ENCODE peak calls at places on chromosomes 11 and 22, in eight cellular contexts. W is lower leg skin, K is body of pancreas, U is IMR-90, E is kidney, C is BJ, I is neural crest cell, H is pancreas. Q is an unnamed sample.

GRCh38 chr11:67287355-67288197 is 1.5 kb upstream of the ANKRD13D start:
- DNase-seq in W (no peak), K (no peak), U (no peak), E (peak), C (no peak), I (no peak), H (peak), Q (no peak)

GRCh38 chr11:28738549-28738948 is 630.4 kb downstream of the METTL15 start:
- DNase-seq in W (no peak), K (no peak), U (peak), E (no peak), C (no peak), I (no peak), H (no peak), Q (no peak)

GRCh38 chr22:24459911-24460310 is 32.5 kb downstream of the ADORA2A start:
- DNase-seq in W (no peak), K (no peak), U (no peak), E (no peak), C (no peak), I (no peak), H (no peak), Q (no peak)

GRCh38 chr11:8273281-8273680 is 9.6 kb upstream of the LMO1 start:
- DNase-seq in W (no peak), K (no peak), U (peak), E (no peak), C (no peak), I (no peak), H (no peak), Q (no peak)

GRCh38 chr22:19942886-19943664 is 1.5 kb upstream of the TXNRD2 start:
- DNase-seq in W (no peak), K (no peak), U (peak), E (peak), C (peak), I (no peak), H (peak), Q (no peak)

GRCh38 chr11:125072961-125073590 is 10.0 kb downstream of the SLC37A2 start:
- DNase-seq in W (no peak), K (no peak), U (no peak), E (no peak), C (no peak), I (no peak), H (peak), Q (no peak)

GRCh38 chr11:69099193-69099592 is 50.5 kb downstream of the TPCN2 start:
- DNase-seq in W (no peak), K (no peak), U (no peak), E (no peak), C (no peak), I (no peak), H (no peak), Q (no peak)

GRCh38 chr22:46501701-46502100 is 35.7 kb downstream of the CELSR1 start:
- DNase-seq in W (no peak), K (no peak), U (peak), E (no peak), C (peak), I (no peak), H (no peak), Q (no peak)

GRCh38 chr22:45124176-45124857 is 39.4 kb upstream of the NUP50 start:
- DNase-seq in W (no peak), K (no peak), U (peak), E (no peak), C (no peak), I (no peak), H (no peak), Q (no peak)

GRCh38 chr11:127493330-127493729 is 492.8 kb upstream of the KIRREL3 start:
- DNase-seq in W (no peak), K (no peak), U (peak), E (no peak), C (no peak), I (peak), H (no peak), Q (no peak)

GRCh38 chr11:68373810-68374501 is 61.6 kb downstream of the LRP5 start:
- DNase-seq in W (no peak), K (peak), U (peak), E (peak), C (no peak), I (peak), H (peak), Q (no peak)

GRCh38 chr11:57793711-57794110 is 32.1 kb downstream of the CTNND1 start:
- DNase-seq in W (no peak), K (no peak), U (no peak), E (no peak), C (no peak), I (no peak), H (no peak), Q (no peak)

GRCh38 chr22:20867179-20868099 is 8.6 kb downstream of the SNAP29 start:
- DNase-seq in W (peak), K (no peak), U (peak), E (peak), C (no peak), I (no peak), H (no peak), Q (peak)

GRCh38 chr22:50074056-50074455 is 11.2 kb downstream of the MLC1 start:
- DNase-seq in W (no peak), K (no peak), U (no peak), E (peak), C (no peak), I (no peak), H (peak), Q (no peak)

GRCh38 chr11:130209944-130210854 is 50.6 kb downstream of the ST14 start:
- DNase-seq in W (peak), K (peak), U (no peak), E (peak), C (no peak), I (no peak), H (no peak), Q (no peak)

GRCh38 chr11:93846411-93846810 is 4.0 kb downstream of the VSTM5 start:
- DNase-seq in W (no peak), K (no peak), U (peak), E (no peak), C (no peak), I (no peak), H (no peak), Q (no peak)

GRCh38 chr11:65208785-65209710 is 27.3 kb downstream of the CAPN1 start:
- DNase-seq in W (no peak), K (no peak), U (no peak), E (peak), C (no peak), I (no peak), H (no peak), Q (peak)

GRCh38 chr11:45213717-45214116 is 67.3 kb downstream of the PRDM11 start:
- DNase-seq in W (no peak), K (no peak), U (no peak), E (no peak), C (no peak), I (no peak), H (no peak), Q (no peak)

GRCh38 chr11:45211732-45212131 is 65.3 kb downstream of the PRDM11 start:
- DNase-seq in W (no peak), K (no peak), U (no peak), E (no peak), C (no peak), I (no peak), H (no peak), Q (no peak)

GRCh38 chr11:45210846-45211245 is 64.4 kb downstream of the PRDM11 start:
- DNase-seq in W (no peak), K (no peak), U (no peak), E (no peak), C (no peak), I (no peak), H (no peak), Q (no peak)

GRCh38 chr11:45213316-45213665 is 66.9 kb downstream of the PRDM11 start:
- DNase-seq in W (no peak), K (no peak), U (no peak), E (no peak), C (no peak), I (no peak), H (no peak), Q (no peak)

GRCh38 chr11:45212566-45213315 is 66.3 kb downstream of the PRDM11 start:
- DNase-seq in W (no peak), K (no peak), U (no peak), E (no peak), C (no peak), I (no peak), H (peak), Q (no peak)
- TF ChIP-seq CTCF in W (no peak), K (no peak), U (no peak), E (no peak), C (peak), I (no peak), H (no peak), Q (no peak)

GRCh38 chr11:60344146-60344545 is 17.1 kb downstream of the MS4A6E start:
- DNase-seq in W (no peak), K (no peak), U (no peak), E (no peak), C (no peak), I (no peak), H (no peak), Q (no peak)

GRCh38 chr11:60348116-60348515 is 21.1 kb downstream of the MS4A6E start:
- DNase-seq in W (no peak), K (no peak), U (no peak), E (no peak), C (no peak), I (no peak), H (no peak), Q (no peak)

GRCh38 chr11:60345489-60345888 is 18.4 kb downstream of the MS4A6E start:
- DNase-seq in W (no peak), K (peak), U (no peak), E (no peak), C (no peak), I (peak), H (no peak), Q (no peak)

GRCh38 chr11:60347084-60347797 is 20.2 kb downstream of the MS4A6E start:
- DNase-seq in W (no peak), K (no peak), U (no peak), E (no peak), C (no peak), I (no peak), H (no peak), Q (no peak)

GRCh38 chr11:60343094-60343704 is 16.1 kb downstream of the MS4A6E start:
- DNase-seq in W (no peak), K (no peak), U (no peak), E (no peak), C (no peak), I (no peak), H (no peak), Q (no peak)
- TF ChIP-seq CTCF in W (no peak), K (peak), U (peak), E (peak), C (peak), I (peak), H (peak), Q (peak)

GRCh38 chr11:70483077-70483861 is 84.9 kb downstream of the CTTN start:
- DNase-seq in W (no peak), K (no peak), U (peak), E (peak), C (no peak), I (no peak), H (no peak), Q (peak)
- TF ChIP-seq CTCF in W (no peak), K (no peak), U (peak), E (peak), C (peak), I (peak), H (no peak), Q (peak)

DNA sequence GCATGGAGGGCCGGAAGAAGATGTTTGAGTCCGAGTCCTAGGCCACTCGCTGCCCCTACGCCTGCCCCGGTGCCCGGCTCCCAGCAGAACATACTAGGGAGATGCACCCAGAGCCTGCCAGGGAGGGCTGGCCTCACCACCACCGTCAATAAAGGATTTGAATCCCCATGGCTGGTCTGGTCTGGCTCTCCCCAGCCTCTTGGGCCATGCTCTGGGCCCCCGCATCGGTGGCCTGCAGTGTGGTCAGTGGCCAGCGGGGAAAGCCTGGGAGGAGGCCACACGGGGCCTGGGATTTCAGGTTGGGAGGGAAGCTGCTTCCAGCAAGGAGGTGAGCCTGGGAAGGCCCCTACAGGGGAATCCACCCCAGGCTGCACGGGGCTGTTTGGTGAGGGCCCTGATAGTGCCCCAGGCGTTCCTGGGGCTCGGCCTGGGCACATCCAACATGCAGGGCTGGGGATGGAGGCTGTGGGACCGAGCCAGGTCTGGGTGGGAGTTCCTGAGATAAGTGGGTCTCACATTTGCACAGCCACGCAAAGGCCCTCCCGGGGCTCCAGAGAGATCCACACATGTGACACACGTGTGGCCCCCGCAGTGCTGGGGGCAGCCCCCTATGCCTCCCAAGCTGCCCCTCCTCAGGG is 2.8 kb downstream of the TNNI2 start:
- DNase-seq in W (no peak), K (no peak), U (no peak), E (peak), C (no peak), I (no peak), H (peak), Q (no peak)
- TF ChIP-seq CTCF in W (no peak), K (no peak), U (no peak), E (no peak), C (no peak), I (no peak), H (no peak), Q (no peak)

GRCh38 chr11:131511794-131512193 is 141.4 kb downstream of the NTM start:
- DNase-seq in W (no peak), K (peak), U (no peak), E (no peak), C (no peak), I (peak), H (no peak), Q (no peak)
- TF ChIP-seq CTCF in W (no peak), K (peak), U (peak), E (peak), C (peak), I (peak), H (peak), Q (peak)

GRCh38 chr11:86983071-86983488 is 27.9 kb upstream of the FZD4 start:
- DNase-seq in W (peak), K (no peak), U (no peak), E (no peak), C (no peak), I (no peak), H (no peak), Q (no peak)
- TF ChIP-seq CTCF in W (no peak), K (no peak), U (no peak), E (no peak), C (no peak), I (no peak), H (no peak), Q (no peak)

DNA sequence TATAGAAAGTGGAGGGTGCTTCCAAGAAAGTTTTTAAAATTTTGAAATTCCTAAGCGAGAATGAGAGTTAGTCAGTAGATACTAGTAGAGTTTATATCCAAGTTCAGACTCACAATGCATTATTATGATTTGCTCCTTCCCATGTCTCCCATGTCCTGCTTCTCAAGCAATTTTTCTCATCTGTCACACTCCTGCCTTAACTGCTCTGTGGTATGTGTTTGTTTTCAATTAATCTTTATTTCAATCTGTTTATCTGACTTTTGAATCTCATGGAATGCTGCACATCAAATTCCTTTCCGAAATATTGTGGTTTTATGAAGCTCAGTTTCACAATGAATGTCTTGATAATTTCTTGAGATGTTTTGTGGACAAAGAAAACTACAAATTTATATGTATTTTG is 18.1 kb downstream of the THY1 start:
- DNase-seq in W (no peak), K (no peak), U (no peak), E (no peak), C (peak), I (no peak), H (no peak), Q (no peak)
- TF ChIP-seq CTCF in W (no peak), K (no peak), U (no peak), E (no peak), C (no peak), I (no peak), H (no peak), Q (no peak)

GRCh38 chr11:116078101-116078561 is 573.9 kb upstream of the CADM1 start:
- DNase-seq in W (no peak), K (no peak), U (peak), E (no peak), C (no peak), I (peak), H (no peak), Q (no peak)
- TF ChIP-seq CTCF in W (no peak), K (no peak), U (peak), E (peak), C (no peak), I (peak), H (no peak), Q (no peak)

Q was measured in CD14-positive monocyte.